ENCODE peak calls at places on chromosomes 4 and X, in five cellular contexts. V is breast epithelium, M is upper lobe of left lung, U is Peyer's patch, Q is uterus. K is an unnamed sample.

GRCh38 chrX:16033336-16033735 is 90.0 kb upstream of the GRPR start:
- DNase-seq in Q (no peak), U (no peak), M (no peak), V (no peak), K (no peak)

GRCh38 chr4:138055890-138056289 is 186.3 kb downstream of the SLC7A11 start:
- DNase-seq in Q (no peak), U (no peak), M (no peak), V (no peak), K (no peak)

GRCh38 chr4:3629665-3630064 is 97.4 kb upstream of the LRPAP1 start:
- DNase-seq in M (peak; percentile 64), Q (peak; percentile 8), V (no peak), U (no peak), K (no peak)

GRCh38 chrX:129772796-129773431 is 6.8 kb upstream of the SASH3 start:
- DNase-seq in U (peak; percentile 94), Q (no peak), M (no peak), V (no peak), K (no peak)

GRCh38 chr4:76987153-76987562 is 37.6 kb downstream of the SEPTIN11 start:
- DNase-seq in M (no peak), V (no peak), Q (peak; percentile 27), U (no peak), K (no peak)

GRCh38 chr4:3466691-3467600 is 3.8 kb downstream of the DOK7 start:
- DNase-seq in Q (no peak), M (peak; percentile 68), V (no peak), U (no peak), K (no peak)

GRCh38 chr4:55074386-55074785 is 51.0 kb downstream of the KDR start:
- DNase-seq in V (no peak), Q (no peak), M (no peak), U (no peak), K (no peak)

GRCh38 chr4:7353846-7354610 is 80.7 kb downstream of the PSAPL1 start:
- DNase-seq in U (no peak), M (no peak), V (no peak), Q (no peak), K (no peak)

GRCh38 chrX:74461384-74461783 is 40.1 kb downstream of the SLC16A2 start:
- DNase-seq in M (no peak), Q (no peak), U (no peak), V (no peak), K (peak; percentile 34)

GRCh38 chrX:25648790-25649189 is 489.4 kb upstream of the MAGEB18 start:
- DNase-seq in M (no peak), U (no peak), V (no peak), Q (no peak), K (no peak)

GRCh38 chrX:39335447-39336235 is 534.4 kb downstream of the MID1IP1 start:
- DNase-seq in M (no peak), U (no peak), V (no peak), Q (no peak), K (no peak)

GRCh38 chr4:112167790-112168189 is 22.5 kb downstream of the FAM241A start:
- DNase-seq in Q (no peak), V (no peak), M (no peak), U (no peak), K (no peak)

GRCh38 chr4:85940131-85940530 is 419.7 kb downstream of the MAPK10 start:
- DNase-seq in M (no peak), Q (no peak), V (no peak), U (no peak), K (no peak)

GRCh38 chr4:7938513-7939376 is 916 bp downstream of the AFAP1 start:
- DNase-seq in M (peak; percentile 89), U (no peak), Q (no peak), V (peak; percentile 52), K (no peak)

GRCh38 chr4:24400537-24400936 is 183.8 kb downstream of the DHX15 start:
- DNase-seq in V (no peak), M (no peak), U (no peak), Q (no peak), K (no peak)

GRCh38 chrX:115966920-115967319 is 203.6 kb upstream of the AGTR2 start:
- DNase-seq in Q (no peak), U (no peak), V (no peak), M (no peak), K (no peak)

GRCh38 chr4:136740326-136740725 is 792.0 kb downstream of the PCDH18 start:
- DNase-seq in M (no peak), V (no peak), U (no peak), Q (no peak), K (no peak)

GRCh38 chr4:8171941-8172924 is 13.6 kb upstream of the ABLIM2 start:
- DNase-seq in Q (no peak), M (peak; percentile 80), V (no peak), U (peak; percentile 85), K (no peak)

GRCh38 chr4:187656953-187657352 is 338.6 kb upstream of the ZFP42 start:
- DNase-seq in M (no peak), V (no peak), U (no peak), Q (no peak), K (no peak)

GRCh38 chr4:22410645-22411247 is 105.1 kb downstream of the ADGRA3 start:
- DNase-seq in U (no peak), M (no peak), V (no peak), Q (no peak), K (no peak)

GRCh38 chr4:5772528-5773270 is 61.7 kb downstream of the EVC start:
- DNase-seq in V (no peak), U (no peak), M (no peak), Q (no peak), K (no peak)

GRCh38 chr4:117965608-117966007 is 68.7 kb upstream of the NDST3 start:
- DNase-seq in Q (no peak), M (no peak), U (no peak), V (no peak), K (no peak)

GRCh38 chrX:24241822-24242648 is 71.8 kb downstream of the SUPT20HL2 start:
- DNase-seq in U (no peak), M (no peak), V (no peak), Q (no peak), K (no peak)

GRCh38 chrX:9907645-9908387 is 59.3 kb upstream of the CLDN34 start:
- DNase-seq in Q (no peak), U (no peak), M (no peak), V (no peak), K (no peak)

GRCh38 chr4:3688018-3688998 is 77.9 kb upstream of the ADRA2C start:
- DNase-seq in U (no peak), M (peak; percentile 56), Q (peak; percentile 9), V (no peak), K (no peak)

GRCh38 chr4:77040856-77041576 is 34.8 kb downstream of the CCNI start:
- DNase-seq in V (no peak), U (no peak), M (no peak), Q (no peak), K (no peak)

GRCh38 chr4:150722908-150723362 is 141.0 kb downstream of the MAB21L2 start:
- DNase-seq in M (no peak), Q (peak; percentile 51), U (peak; percentile 93), V (peak; percentile 80), K (no peak)

GRCh38 chrX:29531336-29531735 is 684.0 kb upstream of the MAGEB2 start:
- DNase-seq in Q (no peak), U (no peak), M (no peak), V (no peak), K (no peak)

GRCh38 chr4:72641611-72642010 is 72.6 kb upstream of the ADAMTS3 start:
- DNase-seq in V (no peak), Q (no peak), U (no peak), M (no peak), K (no peak)

GRCh38 chr4:117085185-117085701 is at the start of gene TRAM1L1:
- DNase-seq in M (peak; percentile 89), U (peak; percentile 49), Q (peak; percentile 19), V (peak; percentile 62), K (no peak)

GRCh38 chrX:136464589-136464988 is 23.2 kb upstream of the BRS3 start:
- DNase-seq in M (no peak), U (no peak), V (no peak), Q (no peak), K (no peak)

DNA sequence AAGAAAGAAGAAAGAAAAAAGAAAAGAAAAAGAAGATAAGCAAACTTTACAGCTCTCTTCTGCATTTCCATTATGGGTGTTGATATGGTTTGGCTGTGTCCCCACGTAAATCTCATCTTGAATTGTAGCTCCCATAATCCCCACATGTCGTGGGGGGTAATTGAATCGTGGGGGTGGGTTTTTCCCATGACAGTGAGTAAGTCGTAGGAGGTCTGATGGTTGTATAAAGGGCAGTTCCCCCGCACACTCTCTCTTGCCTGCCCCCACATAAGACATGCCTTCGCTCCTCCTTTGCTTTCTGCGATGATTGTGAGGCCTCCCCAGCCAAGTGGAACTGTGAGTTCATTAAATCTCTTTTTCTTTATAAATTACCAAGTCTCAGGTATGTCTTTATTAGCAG is 7.3 kb upstream of the RAB9A start:
- DNase-seq in Q (no peak), M (no peak), V (no peak), U (no peak), K (no peak)
- H3K4me1 ChIP-seq in Q (no peaks in the 10 kb centered on the region), M (no peaks in the 10 kb centered on the region), V (no peaks in the 10 kb centered on the region), U (no peaks in the 10 kb centered on the region), K (no peaks in the 10 kb centered on the region)

DNA sequence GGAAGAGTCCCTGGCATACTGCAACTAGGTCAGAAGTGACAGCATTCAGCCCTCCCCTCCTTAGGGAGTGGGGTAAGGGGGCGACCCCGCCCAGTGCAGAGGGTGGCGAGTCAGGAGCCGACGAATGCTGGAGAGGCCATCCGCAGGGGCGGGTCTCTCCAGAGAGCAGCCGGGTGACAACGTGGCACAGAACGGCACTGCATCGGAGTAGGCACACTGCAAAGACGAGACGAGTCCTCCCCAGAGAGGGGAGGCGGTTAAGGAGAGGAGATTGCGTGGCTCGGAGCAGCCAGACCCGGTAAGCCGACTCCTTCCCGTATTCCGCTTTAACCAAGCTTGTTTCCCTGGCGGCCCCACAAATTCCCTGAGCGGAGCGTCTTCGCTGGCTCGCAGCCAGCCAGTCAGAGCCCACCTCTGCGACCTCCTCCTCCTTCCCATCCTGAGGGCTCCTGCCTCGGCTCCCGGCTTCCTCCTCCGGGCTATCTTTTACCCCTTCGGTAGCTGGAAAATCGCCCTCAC is 54.9 kb downstream of the LINC00632 start:
- DNase-seq in Q (peak; percentile 12), U (no peak), V (no peak), M (peak; percentile 38), K (no peak)
- TF ChIP-seq POLR2A in Q (no peak), U (no peak), V (no peak), M (no peak), K (no peak)

GRCh38 chr4:91108751-91109150 is 981.6 kb downstream of the CCSER1 start:
- DNase-seq in V (no peak), U (no peak), M (no peak), Q (no peak), K (no peak)
- H3K4me1 ChIP-seq in V (no peaks in the 10 kb centered on the region), U (no peaks in the 10 kb centered on the region), M (no peaks in the 10 kb centered on the region), Q (no peaks in the 10 kb centered on the region), K (no peaks in the 10 kb centered on the region)

GRCh38 chr4:81471361-81472248 is at the start of gene RASGEF1B:
- DNase-seq in Q (peak; percentile 79), M (peak; percentile 99), V (peak; percentile 79), U (peak; percentile 97), K (no peak)
- TF ChIP-seq POLR2A in Q (peak; percentile 61), M (peak; percentile 97), V (peak; percentile 56), U (peak; percentile 64), K (peak; percentile 60)

DNA sequence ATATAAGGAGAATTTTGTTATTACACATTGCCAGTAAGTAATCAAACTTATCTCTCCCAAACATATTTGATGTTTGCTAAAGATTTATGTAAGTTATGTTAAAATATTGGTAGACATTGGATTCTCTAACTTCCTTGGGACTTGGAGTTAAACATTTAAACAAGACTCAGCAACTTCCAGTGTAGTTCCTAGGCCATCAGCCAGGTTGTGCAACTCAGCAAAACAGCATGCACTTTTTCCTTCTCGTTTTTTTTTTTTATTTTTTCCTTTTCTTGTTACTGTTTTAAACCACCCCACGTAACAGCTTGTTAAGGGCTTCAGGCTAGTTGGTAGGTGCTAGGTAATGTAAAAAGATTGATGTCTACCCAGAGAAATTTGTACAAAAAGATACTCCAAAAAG is 510.4 kb downstream of the ANKRD50 start:
- DNase-seq in Q (peak; percentile 46), M (no peak), U (no peak), V (no peak), K (no peak)
- H3K4me1 ChIP-seq in Q (no peaks in the 10 kb centered on the region), M (no peaks in the 10 kb centered on the region), U (no peaks in the 10 kb centered on the region), V (no peaks in the 10 kb centered on the region), K (peaks cover 17% of the 10 kb centered on the region)

K was measured in vagina.